ENCODE peak calls at places on chromosome 5, in seven cellular contexts. Q, F, M, R, P, K and U are unnamed samples.
A peak's percentile ranks its signal among the peaks of the same experiment; 100 is the strongest.

GRCh38 chr5:135309391-135310327 is 89.4 kb downstream of the MACROH2A1 start:
- DNase-seq in Q (no peak), F (no peak), M (no peak), R (no peak), P (no peak), K (no peak), U (no peak)

GRCh38 chr5:54859321-54859720 is 126.1 kb downstream of the ESM1 start:
- DNase-seq in Q (no peak), F (no peak), M (no peak), R (no peak), P (no peak), K (no peak), U (no peak)

GRCh38 chr5:35803221-35803651 is 53.5 kb upstream of the IL7R start:
- DNase-seq in Q (no peak), F (no peak), M (peak; percentile 71), R (no peak), P (no peak), K (no peak), U (no peak)

GRCh38 chr5:126023894-126024575 is 399.2 kb upstream of the GRAMD2B start:
- DNase-seq in Q (no peak), F (no peak), M (no peak), R (no peak), P (no peak), K (no peak), U (no peak)

GRCh38 chr5:42507451-42508092 is 84.3 kb downstream of the GHR start:
- DNase-seq in Q (no peak), F (no peak), M (no peak), R (no peak), P (peak; percentile 17), K (no peak), U (no peak)

GRCh38 chr5:142720561-142721275 is 34.8 kb upstream of the FGF1 start:
- DNase-seq in Q (no peak), F (no peak), M (no peak), R (peak; percentile 45), P (no peak), K (no peak), U (no peak)

GRCh38 chr5:149151717-149152116 is 10.4 kb downstream of the ABLIM3 start:
- DNase-seq in Q (no peak), F (no peak), M (no peak), R (no peak), P (no peak), K (no peak), U (no peak)

GRCh38 chr5:132751444-132751843 is 4.2 kb downstream of the CCNI2 start:
- DNase-seq in Q (peak; percentile 64), F (no peak), M (no peak), R (no peak), P (no peak), K (no peak), U (no peak)

GRCh38 chr5:52202256-52202655 is 585.5 kb upstream of the ITGA1 start:
- DNase-seq in Q (no peak), F (no peak), M (no peak), R (no peak), P (no peak), K (no peak), U (no peak)

GRCh38 chr5:139419226-139419625 is 15.3 kb upstream of the SPATA24 start:
- DNase-seq in Q (no peak), F (no peak), M (no peak), R (no peak), P (no peak), K (no peak), U (no peak)

GRCh38 chr5:34609951-34610431 is 46.1 kb upstream of the RAI14 start:
- DNase-seq in Q (no peak), F (no peak), M (no peak), R (no peak), P (no peak), K (no peak), U (no peak)

GRCh38 chr5:175815126-175815913 is 56.1 kb upstream of the CPLX2 start:
- DNase-seq in Q (no peak), F (no peak), M (no peak), R (no peak), P (no peak), K (no peak), U (no peak)

GRCh38 chr5:131264453-131265200 is 774 bp downstream of the CDC42SE2 start:
- DNase-seq in Q (no peak), F (no peak), M (peak; percentile 67), R (no peak), P (peak; percentile 73), K (peak; percentile 3), U (no peak)

GRCh38 chr5:122101636-122102285 is 23.7 kb upstream of the LOX start:
- DNase-seq in Q (no peak), F (no peak), M (peak; percentile 23), R (peak; percentile 23), P (peak; percentile 57), K (no peak), U (no peak)

GRCh38 chr5:159911349-159911748 is 4.9 kb upstream of the ADRA1B start:
- DNase-seq in Q (no peak), F (no peak), M (no peak), R (no peak), P (no peak), K (no peak), U (no peak)

GRCh38 chr5:143887302-143887638 is 75.3 kb downstream of the HMHB1 start:
- DNase-seq in Q (no peak), F (no peak), M (peak; percentile 63), R (no peak), P (no peak), K (no peak), U (no peak)

GRCh38 chr5:171770153-171770552 is 15.5 kb upstream of the SMIM23 start:
- DNase-seq in Q (no peak), F (no peak), M (no peak), R (no peak), P (no peak), K (no peak), U (no peak)

GRCh38 chr5:96065577-96066385 is 104.1 kb upstream of the ELL2 start:
- DNase-seq in Q (no peak), F (no peak), M (no peak), R (peak; percentile 21), P (no peak), K (no peak), U (no peak)

GRCh38 chr5:60333103-60333502 is 366.9 kb downstream of the DEPDC1B start:
- DNase-seq in Q (no peak), F (no peak), M (no peak), R (no peak), P (no peak), K (no peak), U (no peak)

GRCh38 chr5:175690586-175690985 is 32.7 kb downstream of the HRH2 start:
- DNase-seq in Q (no peak), F (no peak), M (no peak), R (no peak), P (no peak), K (no peak), U (no peak)

GRCh38 chr5:141783599-141784296 is 94.5 kb downstream of the PCDH1 start:
- DNase-seq in Q (no peak), F (no peak), M (no peak), R (no peak), P (no peak), K (no peak), U (no peak)

GRCh38 chr5:179241764-179242370 is 103.4 kb downstream of the ADAMTS2 start:
- DNase-seq in Q (no peak), F (no peak), M (no peak), R (no peak), P (no peak), K (no peak), U (no peak)
- TF ChIP-seq TAF1 in Q (no peak), F (no peak), M (no peak), R (no peak), P (no peak), K (no peak), U (no peak)

GRCh38 chr5:58019614-58020013 is 440.3 kb downstream of the PLK2 start:
- DNase-seq in Q (no peak), F (no peak), M (no peak), R (no peak), P (peak; percentile 8), K (no peak), U (no peak)
- TF ChIP-seq POLR2AphosphoS5 in Q (no peak), F (no peak), M (no peak), R (no peak), P (no peak), K (no peak), U (no peak)

GRCh38 chr5:140634103-140634502 is 1.1 kb upstream of the CD14 start:
- DNase-seq in Q (no peak), F (no peak), M (no peak), R (no peak), P (no peak), K (no peak), U (no peak)

GRCh38 chr5:140633081-140633471 is at the start of gene CD14:
- DNase-seq in Q (no peak), F (no peak), M (no peak), R (peak; percentile 53), P (no peak), K (no peak), U (no peak)

GRCh38 chr5:140631831-140632365 is 1.1 kb downstream of the CD14 start:
- DNase-seq in Q (no peak), F (peak; percentile 23), M (no peak), R (no peak), P (no peak), K (no peak), U (peak; percentile 33)

GRCh38 chr5:140631063-140631462 is 1.9 kb downstream of the CD14 start:
- DNase-seq in Q (no peak), F (no peak), M (no peak), R (no peak), P (no peak), K (no peak), U (no peak)

DNA sequence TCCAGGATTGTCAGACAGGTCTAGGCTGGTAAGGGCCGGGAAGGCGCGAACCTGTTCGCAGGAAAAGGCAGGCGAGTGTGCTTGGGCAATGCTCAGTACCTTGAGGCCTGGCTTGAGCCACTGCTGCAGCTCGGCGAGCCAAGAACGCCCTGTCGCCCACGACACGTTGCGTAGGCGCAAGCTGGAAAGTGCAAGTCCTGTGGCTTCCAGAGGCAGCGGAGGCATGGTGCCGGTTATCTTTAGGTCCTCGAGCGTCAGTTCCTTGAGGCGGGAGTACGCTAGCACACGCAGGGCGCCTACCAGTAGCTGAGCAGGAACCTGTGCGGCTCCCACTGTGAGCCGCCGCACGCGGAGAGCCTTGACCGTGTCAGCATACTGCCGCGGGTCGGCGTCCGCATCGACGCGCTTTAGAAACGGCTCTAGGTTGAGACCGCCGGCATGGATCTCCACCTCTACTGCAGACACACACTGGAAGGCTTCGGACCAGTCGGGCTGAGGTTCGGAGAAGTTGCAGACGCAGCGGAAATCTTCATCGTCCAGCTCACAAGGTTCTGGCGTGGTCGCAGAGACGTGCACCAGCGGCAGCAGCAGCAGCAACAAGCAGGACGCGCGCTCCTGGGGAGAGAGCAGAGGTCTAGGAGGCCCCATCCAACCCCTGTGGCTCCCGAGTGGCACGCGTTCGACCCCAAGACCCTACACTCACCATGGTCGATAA is 452 bp downstream of the CD14 start:
- DNase-seq in Q (no peak), F (peak; percentile 39), M (no peak), R (no peak), P (no peak), K (no peak), U (peak; percentile 46)
- TF ChIP-seq TAF1 in Q (peak; percentile 31), F (no peak), M (no peak), R (no peak), P (no peak), K (no peak), U (no peak)

GRCh38 chr5:59040007-59040803 is 457.3 kb downstream of the RAB3C start:
- DNase-seq in Q (no peak), F (no peak), M (no peak), R (no peak), P (no peak), K (no peak), U (no peak)
- TF ChIP-seq POLR2AphosphoS5 in Q (no peak), F (no peak), M (no peak), R (no peak), P (no peak), K (no peak), U (no peak)